ENCODE peak calls at places on chromosome 3, in six cellular contexts. O is transverse colon; R is hippocampal formation; W is stimulated activated CD8-positive, alpha-beta memory T cell treated with anti-CD3 and anti-CD28 coated beads, Interleukin-7, amount 100 ng/mL, for 24 hours; A is MCF 10A; K is activated CD4-positive, alpha-beta T cell treated with anti-CD3 and anti-CD28 coated beads, Interleukin-2, amount 50 U/mL, for 4 hours. D is an unnamed sample.

GRCh38 chr3:126682046-126682445 is 22.0 kb upstream of the CHCHD6 start:
- DNase-seq in R (no peak), K (no peak), W (no peak), O (no peak), A (no peak), D (no peak)

GRCh38 chr3:194137314-194138097 is 1.6 kb downstream of the HES1 start:
- DNase-seq in R (peak; percentile 32), K (no peak), W (no peak), A (peak; percentile 72), O (peak; percentile 74), D (peak; percentile 63)

GRCh38 chr3:93843981-93844380 is 129.7 kb downstream of the PROS1 start:
- DNase-seq in O (no peak), W (no peak), K (no peak), R (no peak), A (peak; percentile 86), D (peak; percentile 80)

GRCh38 chr3:160676547-160677303 is at the start of gene ARL14:
- DNase-seq in R (no peak), O (peak; percentile 48), A (peak; percentile 91), K (no peak), W (no peak), D (peak; percentile 10)

GRCh38 chr3:151171145-151171544 is 31.9 kb downstream of the GPR171 start:
- DNase-seq in W (no peak), O (peak; percentile 39), A (no peak), K (no peak), R (no peak), D (no peak)

GRCh38 chr3:52021869-52022268 is 26.2 kb upstream of the RPL29 start:
- DNase-seq in A (no peak), O (no peak), K (no peak), R (no peak), W (no peak), D (no peak)

GRCh38 chr3:119723022-119723421 is 20.2 kb downstream of the CFAP91 start:
- DNase-seq in W (no peak), A (no peak), O (no peak), R (no peak), K (no peak), D (no peak)

GRCh38 chr3:154149286-154149685 is 28.1 kb downstream of the ARHGEF26 start:
- DNase-seq in W (no peak), K (no peak), R (no peak), O (no peak), A (no peak), D (no peak)

GRCh38 chr3:71784914-71785593 is at the start of gene PROK2:
- DNase-seq in K (peak; percentile 17), W (peak; percentile 5), R (no peak), O (no peak), A (no peak), D (peak; percentile 13)

GRCh38 chr3:172347895-172348680 is 100.2 kb downstream of the GHSR start:
- DNase-seq in K (no peak), O (no peak), W (no peak), A (no peak), R (no peak), D (no peak)

GRCh38 chr3:24460974-24461373 is 33.7 kb downstream of the THRB start:
- DNase-seq in R (no peak), O (no peak), K (no peak), A (no peak), W (no peak), D (no peak)

GRCh38 chr3:158101330-158102218 is 4.6 kb downstream of the SHOX2 start:
- DNase-seq in K (no peak), R (no peak), W (no peak), O (no peak), A (no peak), D (no peak)

GRCh38 chr3:158102219-158102612 is 4.0 kb downstream of the SHOX2 start:
- DNase-seq in A (no peak), K (no peak), W (no peak), R (no peak), O (no peak), D (no peak)

GRCh38 chr3:13705702-13706280 is 156.9 kb downstream of the FBLN2 start:
- DNase-seq in A (no peak), W (no peak), R (no peak), O (no peak), K (no peak), D (no peak)

GRCh38 chr3:172530566-172530965 is 7.3 kb upstream of the TNFSF10 start:
- DNase-seq in K (no peak), R (no peak), A (no peak), W (no peak), O (no peak), D (no peak)

GRCh38 chr3:195616681-195617080 is 32.9 kb upstream of the APOD start:
- DNase-seq in A (no peak), K (no peak), O (no peak), W (no peak), R (no peak), D (no peak)

GRCh38 chr3:112092439-112093179 is 6.4 kb downstream of the C3orf52 start:
- DNase-seq in R (no peak), K (no peak), W (no peak), A (no peak), O (peak; percentile 37), D (no peak)

D was measured in MG63.